ENCODE peak calls at places on chromosomes 4 and X, in five cellular contexts. O is iPS DF 19.7, E is GM12865, M is stomach, R is activated gamma-delta T cell treated with Interleukin-2 at 50 U/mL for 16 hours. A is an unnamed sample.

GRCh38 chrX:16838202-16839066 is 31.7 kb downstream of the RBBP7 start:
- DNase-seq in O (no peak), R (no peak), E (no peak), M (peak), A (peak)

GRCh38 chr4:74395633-74396032 is 30.7 kb downstream of the EREG start:
- DNase-seq in M (no peak), O (no peak), E (no peak), R (no peak), A (no peak)

GRCh38 chrX:38612281-38612680 is 50.9 kb downstream of the TSPAN7 start:
- DNase-seq in R (no peak), M (no peak), E (no peak), O (no peak), A (no peak)

GRCh38 chr4:121307441-121308327 is 73.1 kb downstream of the QRFPR start:
- DNase-seq in E (peak), R (peak), M (no peak), O (peak), A (no peak)

GRCh38 chrX:38799995-38800394 is 1.3 kb upstream of the MID1IP1 start:
- DNase-seq in M (no peak), R (no peak), E (no peak), O (no peak), A (peak)

GRCh38 chrX:119410027-119410819 is 11.1 kb downstream of the SLC25A43 start:
- DNase-seq in O (no peak), E (no peak), R (no peak), M (peak), A (no peak)

GRCh38 chr4:4782969-4783368 is 76.5 kb upstream of the MSX1 start:
- DNase-seq in O (no peak), E (no peak), R (no peak), M (no peak), A (no peak)

GRCh38 chr4:128841402-128841801 is 31.9 kb downstream of the JADE1 start:
- DNase-seq in R (no peak), O (no peak), E (no peak), M (no peak), A (no peak)

GRCh38 chr4:141179474-141180026 is 41.1 kb upstream of the ZNF330 start:
- DNase-seq in E (no peak), R (no peak), O (no peak), M (no peak), A (no peak)

GRCh38 chr4:163755013-163755412 is 260.5 kb downstream of the TMA16 start:
- DNase-seq in O (no peak), E (peak), M (no peak), R (no peak), A (no peak)

GRCh38 chr4:105126311-105127153 is 20.1 kb upstream of the TET2 start:
- DNase-seq in O (no peak), R (no peak), M (no peak), E (no peak), A (no peak)

GRCh38 chr4:104447346-104447745 is 47.3 kb downstream of the CXXC4 start:
- DNase-seq in M (no peak), E (no peak), O (no peak), R (no peak), A (no peak)

GRCh38 chrX:103586314-103586646 is 965 bp downstream of the TCEAL4 start:
- DNase-seq in M (peak), R (no peak), O (no peak), E (peak), A (peak)

GRCh38 chrX:39559229-39559628 is 538.5 kb downstream of the BCOR start:
- DNase-seq in O (no peak), E (no peak), M (no peak), R (no peak), A (no peak)

GRCh38 chr4:76087007-76087769 is 12.7 kb downstream of the ART3 start:
- DNase-seq in R (no peak), M (peak), E (peak), O (peak), A (peak)

GRCh38 chr4:124337874-124338273 is 374.7 kb downstream of the ANKRD50 start:
- DNase-seq in R (no peak), E (no peak), M (no peak), O (no peak), A (no peak)

GRCh38 chrX:11665144-11666040 is at the start of gene ARHGAP6:
- DNase-seq in E (peak), R (no peak), O (no peak), M (no peak), A (peak)

GRCh38 chr4:22170353-22170752 is 221.8 kb upstream of the KCNIP4 start:
- DNase-seq in O (no peak), E (no peak), M (no peak), R (no peak), A (no peak)

GRCh38 chr4:47482326-47482725 is 2.7 kb upstream of the ATP10D start:
- DNase-seq in M (no peak), O (no peak), E (peak), R (no peak), A (no peak)

GRCh38 chr4:20778896-20779295 is 78.6 kb downstream of the PACRGL start:
- DNase-seq in R (no peak), E (no peak), O (no peak), M (no peak), A (no peak)

GRCh38 chr4:8739820-8740665 is 131.6 kb downstream of the HMX1 start:
- DNase-seq in M (peak), E (no peak), R (no peak), O (no peak), A (no peak)

GRCh38 chrX:53481816-53482485 is 47.8 kb upstream of the HSD17B10 start:
- DNase-seq in O (peak), E (peak), R (peak), M (peak), A (peak)

GRCh38 chr4:182643801-182644311 is 273.3 kb downstream of the DCTD start:
- DNase-seq in E (no peak), O (no peak), R (no peak), M (no peak), A (no peak)

GRCh38 chrX:1792636-1793035 is 177.8 kb downstream of the ASMT start:
- DNase-seq in M (no peak), O (no peak), E (no peak), R (no peak), A (no peak)

GRCh38 chrX:49071877-49072711 is 1.7 kb downstream of the PRAF2 start:
- DNase-seq in O (no peak), M (peak), R (no peak), E (no peak), A (peak)

GRCh38 chr4:43244688-43245382 is 352.3 kb downstream of the GRXCR1 start:
- DNase-seq in E (peak), R (no peak), M (no peak), O (no peak), A (no peak)

GRCh38 chrX:132092439-132093065 is 35.3 kb downstream of the FRMD7 start:
- DNase-seq in O (peak), R (peak), E (peak), M (peak), A (peak)

GRCh38 chr4:188282620-188283232 is 143.5 kb downstream of the TRIML1 start:
- DNase-seq in E (no peak), M (no peak), R (no peak), O (no peak), A (no peak)

GRCh38 chr4:97367878-97368277 is 775.4 kb downstream of the STPG2 start:
- DNase-seq in E (no peak), R (no peak), O (no peak), M (no peak), A (no peak)

GRCh38 chr4:162116085-162116784 is 47.6 kb downstream of the FSTL5 start:
- DNase-seq in R (no peak), E (no peak), M (no peak), O (no peak), A (no peak)

GRCh38 chrX:3711331-3711917 is 2.0 kb downstream of the PRKX start:
- DNase-seq in M (no peak), O (no peak), R (peak), E (peak), A (no peak)